ENCODE peak calls at places on chromosomes 4 and X, in five cellular contexts. One of them, this sample, is unnamed.

GRCh38 chrX:97743014-97743413 is 859.3 kb downstream of the RPA4 start:
- ATAC-seq in left ventricle myocardium superior: no peak
- ATAC-seq in sciatic nerve: no peak
- ATAC-seq in omental fat pad: no peak
- ATAC-seq in aorta: no peak
- ATAC-seq in this sample: no peak

GRCh38 chrX:103687696-103688191 is 1.2 kb upstream of the MORF4L2 start:
- ATAC-seq in left ventricle myocardium superior: peak
- ATAC-seq in sciatic nerve: peak
- ATAC-seq in omental fat pad: peak
- ATAC-seq in aorta: peak
- ATAC-seq in this sample: peak

GRCh38 chrX:16778545-16778944 is 7.7 kb upstream of the TXLNG start:
- ATAC-seq in left ventricle myocardium superior: no peak
- ATAC-seq in sciatic nerve: peak
- ATAC-seq in omental fat pad: no peak
- ATAC-seq in aorta: no peak
- ATAC-seq in this sample: no peak

GRCh38 chr4:46931981-46932380 is 22.9 kb upstream of the COX7B2 start:
- ATAC-seq in left ventricle myocardium superior: peak
- ATAC-seq in sciatic nerve: no peak
- ATAC-seq in omental fat pad: no peak
- ATAC-seq in aorta: peak
- ATAC-seq in this sample: no peak

GRCh38 chrX:119427024-119427794 is 28.1 kb downstream of the SLC25A43 start:
- ATAC-seq in left ventricle myocardium superior: peak
- ATAC-seq in sciatic nerve: peak
- ATAC-seq in omental fat pad: no peak
- ATAC-seq in aorta: peak
- ATAC-seq in this sample: no peak

GRCh38 chr4:78926825-78927224 is 12.4 kb downstream of the PAQR3 start:
- ATAC-seq in left ventricle myocardium superior: no peak
- ATAC-seq in sciatic nerve: no peak
- ATAC-seq in omental fat pad: no peak
- ATAC-seq in aorta: no peak
- ATAC-seq in this sample: no peak

GRCh38 chrX:46575586-46575985 is 2.0 kb downstream of the CHST7 start:
- ATAC-seq in left ventricle myocardium superior: no peak
- ATAC-seq in sciatic nerve: no peak
- ATAC-seq in omental fat pad: no peak
- ATAC-seq in aorta: no peak
- ATAC-seq in this sample: no peak

GRCh38 chr4:174154455-174154854 is 129.0 kb downstream of the FBXO8 start:
- ATAC-seq in left ventricle myocardium superior: peak
- ATAC-seq in sciatic nerve: no peak
- ATAC-seq in omental fat pad: peak
- ATAC-seq in aorta: no peak
- ATAC-seq in this sample: peak

GRCh38 chrX:11103751-11104150 is 7.4 kb upstream of the HCCS start:
- ATAC-seq in left ventricle myocardium superior: no peak
- ATAC-seq in sciatic nerve: no peak
- ATAC-seq in omental fat pad: no peak
- ATAC-seq in aorta: no peak
- ATAC-seq in this sample: no peak

GRCh38 chr4:112083587-112084347 is 61.5 kb upstream of the FAM241A start:
- ATAC-seq in left ventricle myocardium superior: no peak
- ATAC-seq in sciatic nerve: no peak
- ATAC-seq in omental fat pad: no peak
- ATAC-seq in aorta: no peak
- ATAC-seq in this sample: no peak

GRCh38 chr4:122617597-122618593 is 3.0 kb downstream of the IL21 start:
- ATAC-seq in left ventricle myocardium superior: no peak
- ATAC-seq in sciatic nerve: no peak
- ATAC-seq in omental fat pad: no peak
- ATAC-seq in aorta: no peak
- ATAC-seq in this sample: no peak

GRCh38 chr4:122090989-122091388 is 61.1 kb upstream of the BLTP1 start:
- ATAC-seq in left ventricle myocardium superior: no peak
- ATAC-seq in sciatic nerve: no peak
- ATAC-seq in omental fat pad: no peak
- ATAC-seq in aorta: no peak
- ATAC-seq in this sample: no peak

GRCh38 chrX:43882294-43882681 is at the start of gene MAOB:
- ATAC-seq in left ventricle myocardium superior: peak
- ATAC-seq in sciatic nerve: peak
- ATAC-seq in omental fat pad: peak
- ATAC-seq in aorta: peak
- ATAC-seq in this sample: peak

GRCh38 chr4:101347267-101347556 is at the start of gene PPP3CA:
- ATAC-seq in left ventricle myocardium superior: no peak
- ATAC-seq in sciatic nerve: no peak
- ATAC-seq in omental fat pad: no peak
- ATAC-seq in aorta: peak
- ATAC-seq in this sample: no peak

GRCh38 chr4:3485011-3485881 is 22.1 kb downstream of the DOK7 start:
- ATAC-seq in left ventricle myocardium superior: no peak
- ATAC-seq in sciatic nerve: no peak
- ATAC-seq in omental fat pad: no peak
- ATAC-seq in aorta: no peak
- ATAC-seq in this sample: no peak

GRCh38 chr4:138334346-138335016 is 92.3 kb upstream of the SLC7A11 start:
- ATAC-seq in left ventricle myocardium superior: no peak
- ATAC-seq in sciatic nerve: no peak
- ATAC-seq in omental fat pad: no peak
- ATAC-seq in aorta: no peak
- ATAC-seq in this sample: no peak

GRCh38 chr4:41883988-41884737 is 51.1 kb upstream of the TMEM33 start:
- ATAC-seq in left ventricle myocardium superior: no peak
- ATAC-seq in sciatic nerve: no peak
- ATAC-seq in omental fat pad: no peak
- ATAC-seq in aorta: no peak
- ATAC-seq in this sample: no peak

GRCh38 chr4:44817905-44818304 is 91.5 kb upstream of the GNPDA2 start:
- ATAC-seq in left ventricle myocardium superior: peak
- ATAC-seq in sciatic nerve: no peak
- ATAC-seq in omental fat pad: no peak
- ATAC-seq in aorta: no peak
- ATAC-seq in this sample: peak

GRCh38 chr4:107247738-107248137 is 211.6 kb upstream of the DKK2 start:
- ATAC-seq in left ventricle myocardium superior: no peak
- ATAC-seq in sciatic nerve: peak
- ATAC-seq in omental fat pad: no peak
- ATAC-seq in aorta: peak
- ATAC-seq in this sample: peak